ENCODE peak calls at places on chromosomes 4 and X, in nine cellular contexts. Q is spleen, J is HCT116, W is SK-N-SH, S is coronary artery, V is cardiac muscle cell, M is lower lobe of right lung, K is PC-3, Y is psoas muscle. T is an unnamed sample.

GRCh38 chr4:36255575-36255974 is 11.3 kb upstream of the ARAP2 start:
- DNase-seq in Q (no peak), J (no peak), W (no peak), S (no peak), V (no peak), M (no peak), K (no peak), Y (no peak), T (no peak)

GRCh38 chr4:52799813-52800212 is 48.6 kb upstream of the ERVMER34-1 start:
- DNase-seq in Q (no peak), J (no peak), W (no peak), S (no peak), V (no peak), M (no peak), K (no peak), Y (no peak), T (no peak)

GRCh38 chr4:174317531-174317930 is 33.8 kb downstream of the CEP44 start:
- DNase-seq in Q (no peak), J (no peak), W (no peak), S (no peak), V (peak; percentile 56), M (no peak), K (peak; percentile 40), Y (no peak), T (no peak)

GRCh38 chr4:38163216-38164006 is 203.2 kb downstream of the PTTG2 start:
- DNase-seq in Q (no peak), J (no peak), W (no peak), S (no peak), V (no peak), M (no peak), K (peak; percentile 68), Y (no peak), T (no peak)

GRCh38 chr4:141636077-141636770 is at the start of gene IL15:
- DNase-seq in Q (peak; percentile 91), J (peak; percentile 36), W (peak; percentile 70), S (peak; percentile 81), V (peak; percentile 54), M (peak; percentile 84), K (peak; percentile 86), Y (peak; percentile 71), T (peak; percentile 91)

GRCh38 chr4:60223098-60223497 is 977.0 kb upstream of the ADGRL3 start:
- DNase-seq in Q (no peak), J (no peak), W (no peak), S (no peak), V (peak; percentile 41), M (no peak), K (no peak), Y (no peak), T (no peak)

GRCh38 chr4:30770049-30770549 is 49.9 kb downstream of the PCDH7 start:
- DNase-seq in Q (no peak), J (peak; percentile 97), W (no peak), S (no peak), V (peak; percentile 49), M (no peak), K (peak; percentile 73), Y (no peak), T (no peak)

GRCh38 chr4:156476359-156476758 is 495.2 kb downstream of the PDGFC start:
- DNase-seq in Q (no peak), J (peak; percentile 51), W (peak; percentile 4), S (no peak), V (peak; percentile 87), M (no peak), K (peak; percentile 91), Y (no peak), T (no peak)

GRCh38 chr4:7837597-7838135 is 102.0 kb downstream of the AFAP1 start:
- DNase-seq in Q (no peak), J (no peak), W (no peak), S (no peak), V (no peak), M (no peak), K (no peak), Y (no peak), T (no peak)

GRCh38 chrX:110146521-110146920 is 143.6 kb downstream of the TMEM164 start:
- DNase-seq in Q (no peak), J (peak; percentile 8), W (peak; percentile 55), S (no peak), V (peak; percentile 70), M (no peak), K (peak; percentile 72), Y (no peak), T (no peak)

GRCh38 chrX:41024755-41025154 is 60.5 kb upstream of the USP9X start:
- DNase-seq in Q (no peak), J (no peak), W (no peak), S (no peak), V (no peak), M (no peak), K (no peak), Y (no peak), T (no peak)

DNA sequence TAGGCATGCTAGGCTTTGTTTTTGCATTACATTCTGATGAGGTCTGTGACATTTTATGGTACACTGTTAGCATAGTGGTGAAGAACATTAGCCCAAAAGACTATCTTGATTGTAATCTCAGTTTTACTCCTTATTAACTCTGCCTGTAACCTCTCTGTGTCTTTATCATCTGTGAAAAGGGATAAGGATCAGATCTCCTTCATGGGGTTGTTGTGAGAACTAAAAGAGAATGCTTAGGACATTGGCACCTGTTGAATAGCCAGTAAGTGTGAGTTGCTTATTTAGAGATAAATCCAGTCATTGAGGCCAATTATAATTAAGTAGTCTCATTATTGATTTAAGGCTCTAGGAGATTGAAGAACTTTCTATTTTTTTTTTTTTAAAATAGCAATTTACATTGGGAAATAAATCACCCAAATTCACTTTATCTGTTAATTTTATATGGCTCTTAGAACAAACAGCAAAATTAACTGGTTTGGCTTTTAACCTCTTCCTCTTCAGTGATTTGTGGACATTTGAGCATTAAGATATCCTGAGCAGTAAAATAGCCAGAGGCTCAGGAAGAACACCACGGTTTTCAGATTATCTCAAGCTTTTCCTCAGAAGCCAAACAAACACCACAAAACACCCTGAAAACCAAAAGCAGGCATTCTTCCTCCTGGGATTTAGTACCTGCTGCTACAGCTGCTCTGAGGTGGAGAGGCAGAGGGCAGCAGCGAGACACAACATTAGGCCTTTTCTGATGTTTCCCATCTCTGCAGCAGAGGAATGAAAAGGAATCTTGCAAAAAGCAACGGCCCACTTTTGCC is 192.9 kb downstream of the ARHGAP10 start:
- DNase-seq in Q (no peak), J (no peak), W (peak; percentile 66), S (no peak), V (peak; percentile 55), M (no peak), K (peak; percentile 38), Y (no peak), T (no peak)
- TF ChIP-seq CTCF in Q (no peak), J (peak; percentile 25), W (peak; percentile 51), S (no peak), V (peak; percentile 62), M (peak; percentile 34), K (peak; percentile 62), Y (peak; percentile 36), T (peak; percentile 11)

DNA sequence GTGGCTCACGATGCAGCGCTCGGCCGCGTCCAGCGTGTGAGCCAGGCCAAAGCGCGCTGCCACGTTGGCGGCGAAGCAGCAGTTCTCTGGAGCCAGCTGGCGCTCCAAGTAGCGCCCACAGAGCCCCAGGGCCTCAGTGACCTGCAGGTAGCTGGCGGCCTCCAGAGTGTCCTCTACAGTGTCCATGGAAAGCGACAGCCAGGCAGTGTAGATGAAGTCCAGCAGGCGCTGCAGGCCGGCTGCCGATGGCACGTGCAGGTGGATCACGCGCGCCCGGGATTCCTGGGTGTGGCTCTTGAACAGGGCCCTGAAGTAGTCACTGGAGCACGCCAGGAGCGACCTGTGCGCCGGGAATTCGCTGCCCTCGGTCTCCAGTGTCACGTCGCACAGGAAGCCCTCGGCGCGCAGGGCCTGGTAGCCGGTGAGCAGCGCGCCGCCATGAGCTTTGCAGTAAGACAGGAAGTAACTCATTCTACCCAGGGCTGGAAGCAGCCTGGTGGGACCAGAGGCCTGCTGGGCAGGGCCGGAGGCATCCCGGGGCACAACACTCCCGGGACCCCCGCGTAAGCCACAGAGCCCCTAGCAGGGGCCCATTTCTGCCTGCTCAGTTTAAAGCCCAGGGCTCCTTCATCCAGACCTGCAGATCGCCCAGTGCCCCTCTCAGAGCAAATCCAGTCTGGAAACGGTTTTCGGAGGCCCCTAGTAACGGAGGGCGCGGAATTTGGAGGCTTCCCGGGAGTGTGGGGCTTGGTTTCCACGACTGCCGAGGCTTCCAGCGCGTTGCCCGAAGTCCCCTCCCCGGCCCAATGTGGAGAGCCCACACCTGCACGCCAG is 595 bp downstream of the KLHL34 start:
- DNase-seq in Q (peak; percentile 71), J (no peak), W (no peak), S (no peak), V (no peak), M (no peak), K (no peak), Y (peak; percentile 10), T (peak; percentile 25)
- H3K4me3 ChIP-seq in Q (no peak overlapping the region), J (no peak overlapping the region), W (no peak overlapping the region), S (peak overlapping the region; percentile 57), V (no peak overlapping the region), M (no peak overlapping the region), K (no peak overlapping the region), Y (peak overlapping the region; percentile 65), T (no peak overlapping the region)

DNA sequence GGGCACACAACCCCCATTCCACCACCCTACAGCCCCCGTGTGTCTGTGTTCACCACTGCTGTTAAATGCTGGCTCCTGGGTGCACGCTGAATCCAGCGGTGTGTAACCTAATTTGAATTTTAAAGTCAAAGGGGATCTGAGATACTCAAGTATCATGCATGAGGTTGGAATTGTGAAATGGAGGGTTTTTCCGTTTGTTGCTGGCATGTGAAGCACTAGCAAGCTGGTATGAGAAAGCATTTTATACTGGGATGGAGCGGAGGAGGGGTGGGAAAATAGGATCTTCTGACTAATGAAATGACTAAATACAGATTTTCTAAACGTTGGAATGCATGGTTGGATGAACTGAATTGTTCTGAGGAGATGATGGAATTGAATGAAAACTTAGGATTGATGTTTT is 36.9 kb upstream of the FAT1 start:
- DNase-seq in Q (no peak), J (no peak), W (no peak), S (no peak), V (peak; percentile 70), M (no peak), K (peak; percentile 43), Y (no peak), T (no peak)
- H3K27ac ChIP-seq in Q (no peak overlapping the region), J (no peak overlapping the region), W (peak overlapping the region; percentile 20), S (no peak overlapping the region), V (no peak overlapping the region), M (no peak overlapping the region), K (peak overlapping the region; percentile 16), Y (no peak overlapping the region), T (no peak overlapping the region)

GRCh38 chr4:159765402-159765801 is 662.5 kb downstream of the RAPGEF2 start:
- DNase-seq in Q (no peak), J (no peak), W (no peak), S (no peak), V (peak; percentile 14), M (no peak), K (peak; percentile 14), Y (no peak), T (no peak)

GRCh38 chr4:159768011-159768410 is 665.1 kb downstream of the RAPGEF2 start:
- DNase-seq in Q (no peak), J (no peak), W (no peak), S (no peak), V (peak; percentile 22), M (no peak), K (no peak), Y (no peak), T (no peak)

GRCh38 chr4:159762672-159763071 is 659.8 kb downstream of the RAPGEF2 start:
- DNase-seq in Q (no peak), J (no peak), W (no peak), S (no peak), V (no peak), M (no peak), K (no peak), Y (no peak), T (no peak)

GRCh38 chr4:159766241-159766640 is 663.4 kb downstream of the RAPGEF2 start:
- DNase-seq in Q (no peak), J (no peak), W (no peak), S (no peak), V (no peak), M (no peak), K (no peak), Y (no peak), T (no peak)

GRCh38 chr4:159764343-159764952 is 661.6 kb downstream of the RAPGEF2 start:
- DNase-seq in Q (no peak), J (peak; percentile 62), W (peak; percentile 59), S (no peak), V (peak; percentile 69), M (no peak), K (peak; percentile 64), Y (no peak), T (no peak)
- TF ChIP-seq CTCF in Q (no peak), J (peak; percentile 33), W (peak; percentile 70), S (peak; percentile 21), V (peak; percentile 58), M (peak; percentile 49), K (peak; percentile 68), Y (peak; percentile 24), T (peak; percentile 25)

T was measured in left lung.